ENCODE peak calls at places on chromosomes 11 and 22, in ten cellular contexts. One of them, this sample, is unnamed.

GRCh38 chr11:1939006-1939626 is 8.0 kb upstream of the MRPL23 start:
- DNase-seq in tibial nerve: no peak
- DNase-seq in skeletal muscle cell: no peak
- DNase-seq in right lobe of liver: peak; percentile 6
- DNase-seq in fibroblast of mammary gland: no peak
- DNase-seq in H7: peak; percentile 74
- DNase-seq in Peyer's patch: peak; percentile 41
- DNase-seq in tibial artery: no peak
- DNase-seq in left lung: peak; percentile 34
- DNase-seq in AG10803: no peak
- DNase-seq in this sample: peak; percentile 16

GRCh38 chr11:124746621-124747243 is 5.3 kb downstream of the VSIG2 start:
- DNase-seq in tibial artery: peak; percentile 65
- DNase-seq in skeletal muscle cell: no peak
- DNase-seq in right lobe of liver: peak; percentile 90
- DNase-seq in tibial nerve: peak; percentile 40
- DNase-seq in fibroblast of mammary gland: peak; percentile 41
- DNase-seq in left lung: peak; percentile 90
- DNase-seq in H7: peak; percentile 97
- DNase-seq in AG10803: peak; percentile 69
- DNase-seq in Peyer's patch: peak; percentile 96
- DNase-seq in this sample: peak; percentile 95

GRCh38 chr11:42521994-42522393 is 789.8 kb upstream of the API5 start:
- DNase-seq in skeletal muscle cell: peak; percentile 70
- DNase-seq in H7: no peak
- DNase-seq in fibroblast of mammary gland: peak; percentile 68
- DNase-seq in Peyer's patch: no peak
- DNase-seq in AG10803: peak; percentile 2
- DNase-seq in tibial nerve: no peak
- DNase-seq in left lung: no peak
- DNase-seq in right lobe of liver: no peak
- DNase-seq in tibial artery: no peak
- DNase-seq in this sample: no peak

GRCh38 chr11:121964591-121964990 is 151.4 kb downstream of the BLID start:
- DNase-seq in tibial artery: no peak
- DNase-seq in fibroblast of mammary gland: peak; percentile 68
- DNase-seq in right lobe of liver: no peak
- DNase-seq in Peyer's patch: no peak
- DNase-seq in AG10803: peak; percentile 75
- DNase-seq in skeletal muscle cell: peak; percentile 25
- DNase-seq in left lung: no peak
- DNase-seq in H7: no peak
- DNase-seq in tibial nerve: no peak
- DNase-seq in this sample: no peak

GRCh38 chr22:38461414-38462081 is 6.3 kb upstream of the KDELR3 start:
- DNase-seq in AG10803: peak; percentile 80
- DNase-seq in H7: peak; percentile 95
- DNase-seq in left lung: peak; percentile 81
- DNase-seq in tibial nerve: peak; percentile 75
- DNase-seq in fibroblast of mammary gland: peak; percentile 75
- DNase-seq in skeletal muscle cell: peak; percentile 61
- DNase-seq in right lobe of liver: peak; percentile 57
- DNase-seq in Peyer's patch: peak; percentile 73
- DNase-seq in tibial artery: peak; percentile 51
- DNase-seq in this sample: peak; percentile 84

GRCh38 chr11:103871923-103872551 is 164.4 kb upstream of the DDI1 start:
- DNase-seq in AG10803: peak; percentile 23
- DNase-seq in tibial artery: no peak
- DNase-seq in Peyer's patch: no peak
- DNase-seq in right lobe of liver: no peak
- DNase-seq in skeletal muscle cell: no peak
- DNase-seq in tibial nerve: no peak
- DNase-seq in fibroblast of mammary gland: no peak
- DNase-seq in H7: no peak
- DNase-seq in left lung: no peak
- DNase-seq in this sample: no peak

GRCh38 chr11:45881708-45882368 is 3.6 kb upstream of the MAPK8IP1 start:
- DNase-seq in AG10803: no peak
- DNase-seq in left lung: no peak
- DNase-seq in fibroblast of mammary gland: no peak
- DNase-seq in right lobe of liver: no peak
- DNase-seq in skeletal muscle cell: no peak
- DNase-seq in tibial nerve: no peak
- DNase-seq in Peyer's patch: peak; percentile 61
- DNase-seq in H7: no peak
- DNase-seq in tibial artery: no peak
- DNase-seq in this sample: no peak

GRCh38 chr22:17281026-17281809 is 62.0 kb upstream of the ADA2 start:
- DNase-seq in fibroblast of mammary gland: no peak
- DNase-seq in Peyer's patch: no peak
- DNase-seq in skeletal muscle cell: no peak
- DNase-seq in H7: peak; percentile 3
- DNase-seq in tibial artery: no peak
- DNase-seq in tibial nerve: no peak
- DNase-seq in AG10803: no peak
- DNase-seq in left lung: no peak
- DNase-seq in right lobe of liver: no peak
- DNase-seq in this sample: no peak

GRCh38 chr11:107856180-107856980 is 2.2 kb downstream of the SLC35F2 start:
- DNase-seq in tibial nerve: no peak
- DNase-seq in left lung: no peak
- DNase-seq in H7: no peak
- DNase-seq in right lobe of liver: no peak
- DNase-seq in skeletal muscle cell: no peak
- DNase-seq in tibial artery: no peak
- DNase-seq in Peyer's patch: no peak
- DNase-seq in AG10803: no peak
- DNase-seq in fibroblast of mammary gland: no peak
- DNase-seq in this sample: no peak

GRCh38 chr11:100719809-100720221 is 32.7 kb downstream of the ARHGAP42 start:
- DNase-seq in AG10803: peak; percentile 89
- DNase-seq in left lung: no peak
- DNase-seq in Peyer's patch: no peak
- DNase-seq in H7: peak; percentile 45
- DNase-seq in tibial artery: peak; percentile 71
- DNase-seq in right lobe of liver: peak; percentile 57
- DNase-seq in skeletal muscle cell: peak; percentile 81
- DNase-seq in tibial nerve: peak; percentile 61
- DNase-seq in fibroblast of mammary gland: peak; percentile 90
- DNase-seq in this sample: no peak

DNA sequence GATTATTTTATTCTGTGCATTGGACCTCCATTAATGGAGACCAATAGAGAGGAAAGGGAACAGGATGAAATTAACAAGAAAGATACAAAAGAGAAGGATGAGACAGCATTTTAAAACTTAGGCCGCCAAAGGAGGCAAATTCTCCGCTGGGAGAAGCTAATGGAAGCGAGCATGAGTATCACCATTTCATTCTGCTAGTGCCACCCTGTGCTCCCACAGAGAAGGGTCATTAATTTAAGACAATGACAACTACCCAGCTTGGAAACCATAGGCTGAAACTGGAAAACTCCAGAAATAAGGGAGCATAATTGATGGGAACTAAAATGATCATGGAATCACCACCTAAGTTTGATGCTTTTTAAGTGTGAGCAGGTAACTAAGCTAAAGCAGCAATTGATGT is 69.2 kb downstream of the SLC36A4 start:
- DNase-seq in right lobe of liver: no peak
- DNase-seq in fibroblast of mammary gland: no peak
- DNase-seq in tibial nerve: no peak
- DNase-seq in AG10803: no peak
- DNase-seq in H7: no peak
- DNase-seq in left lung: no peak
- DNase-seq in Peyer's patch: no peak
- DNase-seq in tibial artery: no peak
- DNase-seq in skeletal muscle cell: no peak
- DNase-seq in this sample: no peak
- H3K4me3 ChIP-seq in right lobe of liver: no peak overlapping the region
- H3K4me3 ChIP-seq in fibroblast of mammary gland: no peak overlapping the region
- H3K4me3 ChIP-seq in tibial nerve: no peak overlapping the region
- H3K4me3 ChIP-seq in AG10803: no peak overlapping the region
- H3K4me3 ChIP-seq in H7: no peak overlapping the region
- H3K4me3 ChIP-seq in left lung: no peak overlapping the region
- H3K4me3 ChIP-seq in Peyer's patch: no peak overlapping the region
- H3K4me3 ChIP-seq in tibial artery: no peak overlapping the region
- H3K4me3 ChIP-seq in skeletal muscle cell: no peak overlapping the region
- H3K4me3 ChIP-seq in this sample: no peak overlapping the region

DNA sequence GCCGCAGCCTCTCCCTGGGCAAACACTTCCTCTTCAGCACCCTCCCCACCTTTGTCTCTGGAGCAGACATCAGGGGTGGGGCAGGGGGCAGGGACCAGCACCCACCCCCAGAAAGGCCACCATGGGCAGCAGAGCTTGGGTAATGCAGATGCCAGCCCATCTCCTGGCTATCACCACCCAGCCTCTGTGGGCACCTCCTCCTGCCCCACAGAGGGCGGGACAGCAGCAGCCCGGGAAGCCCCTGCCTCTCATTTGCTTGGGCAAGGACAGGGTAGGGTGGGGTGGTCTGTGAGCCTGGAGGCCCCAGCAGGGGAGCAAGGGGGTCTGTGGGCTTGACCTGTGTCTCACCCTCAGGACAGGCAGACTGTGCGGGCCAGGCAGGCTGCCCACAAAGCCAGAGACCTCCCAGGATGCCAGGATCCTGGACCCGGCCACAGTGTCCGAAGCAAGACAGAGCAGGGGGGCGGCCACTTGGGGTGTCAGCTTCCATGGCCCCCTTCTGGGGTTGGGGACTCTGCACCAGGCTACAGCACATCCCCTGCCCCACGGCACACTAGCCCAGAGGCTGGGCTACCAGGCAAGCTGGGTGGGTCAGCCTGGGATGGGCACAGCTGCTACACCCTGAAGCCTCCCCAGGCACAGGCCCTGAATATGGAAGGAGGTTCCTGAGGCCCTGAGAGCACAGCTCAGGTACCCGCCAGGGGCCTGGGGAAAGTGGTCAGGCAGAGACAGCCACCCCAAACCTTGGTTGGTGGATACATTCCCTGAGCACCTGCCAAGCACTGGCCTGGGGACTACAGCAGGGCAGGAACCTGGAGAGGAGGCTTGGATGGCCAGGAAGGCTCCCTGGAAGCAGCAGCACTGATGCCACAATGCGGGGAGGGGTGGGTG is 4.5 kb downstream of the RNH1 start:
- DNase-seq in skeletal muscle cell: no peak
- DNase-seq in right lobe of liver: no peak
- DNase-seq in H7: peak; percentile 58
- DNase-seq in tibial artery: no peak
- DNase-seq in tibial nerve: no peak
- DNase-seq in Peyer's patch: no peak
- DNase-seq in left lung: no peak
- DNase-seq in AG10803: no peak
- DNase-seq in fibroblast of mammary gland: no peak
- DNase-seq in this sample: no peak
- H3K4me3 ChIP-seq in skeletal muscle cell: no peak overlapping the region
- H3K4me3 ChIP-seq in right lobe of liver: no peak overlapping the region
- H3K4me3 ChIP-seq in H7: no peak overlapping the region
- H3K4me3 ChIP-seq in tibial artery: no peak overlapping the region
- H3K4me3 ChIP-seq in tibial nerve: no peak overlapping the region
- H3K4me3 ChIP-seq in Peyer's patch: no peak overlapping the region
- H3K4me3 ChIP-seq in left lung: no peak overlapping the region
- H3K4me3 ChIP-seq in AG10803: peak overlapping the region; percentile 91
- H3K4me3 ChIP-seq in fibroblast of mammary gland: peak overlapping the region; percentile 87
- H3K4me3 ChIP-seq in this sample: no peak overlapping the region

GRCh38 chr22:48071305-48071704 is 1308.9 kb downstream of the TBC1D22A start:
- DNase-seq in fibroblast of mammary gland: no peak
- DNase-seq in right lobe of liver: no peak
- DNase-seq in tibial nerve: no peak
- DNase-seq in Peyer's patch: no peak
- DNase-seq in left lung: no peak
- DNase-seq in skeletal muscle cell: no peak
- DNase-seq in tibial artery: no peak
- DNase-seq in H7: no peak
- DNase-seq in AG10803: no peak
- DNase-seq in this sample: no peak
- H3K4me3 ChIP-seq in fibroblast of mammary gland: no peak overlapping the region
- H3K4me3 ChIP-seq in right lobe of liver: no peak overlapping the region
- H3K4me3 ChIP-seq in tibial nerve: no peak overlapping the region
- H3K4me3 ChIP-seq in Peyer's patch: no peak overlapping the region
- H3K4me3 ChIP-seq in left lung: no peak overlapping the region
- H3K4me3 ChIP-seq in skeletal muscle cell: no peak overlapping the region
- H3K4me3 ChIP-seq in tibial artery: no peak overlapping the region
- H3K4me3 ChIP-seq in H7: no peak overlapping the region
- H3K4me3 ChIP-seq in AG10803: no peak overlapping the region
- H3K4me3 ChIP-seq in this sample: no peak overlapping the region

GRCh38 chr11:65096926-65097325 is 912 bp downstream of the VPS51 start:
- DNase-seq in tibial nerve: no peak
- DNase-seq in AG10803: no peak
- DNase-seq in H7: no peak
- DNase-seq in fibroblast of mammary gland: no peak
- DNase-seq in Peyer's patch: no peak
- DNase-seq in right lobe of liver: no peak
- DNase-seq in tibial artery: no peak
- DNase-seq in left lung: no peak
- DNase-seq in skeletal muscle cell: no peak
- DNase-seq in this sample: no peak

GRCh38 chr11:65095974-65096806 is at the start of gene VPS51:
- DNase-seq in left lung: peak; percentile 86
- DNase-seq in tibial nerve: peak; percentile 83
- DNase-seq in right lobe of liver: peak; percentile 89
- DNase-seq in tibial artery: peak; percentile 91
- DNase-seq in Peyer's patch: peak; percentile 96
- DNase-seq in H7: peak; percentile 97
- DNase-seq in skeletal muscle cell: peak; percentile 62
- DNase-seq in fibroblast of mammary gland: peak; percentile 89
- DNase-seq in AG10803: peak; percentile 89
- DNase-seq in this sample: peak; percentile 94

GRCh38 chr11:65100674-65101350 is 4.8 kb downstream of the VPS51 start:
- DNase-seq in skeletal muscle cell: no peak
- DNase-seq in fibroblast of mammary gland: peak; percentile 30
- DNase-seq in right lobe of liver: no peak
- DNase-seq in tibial nerve: no peak
- DNase-seq in left lung: no peak
- DNase-seq in AG10803: no peak
- DNase-seq in Peyer's patch: no peak
- DNase-seq in tibial artery: no peak
- DNase-seq in H7: no peak
- DNase-seq in this sample: no peak

GRCh38 chr11:65090628-65091027 is 5.4 kb upstream of the VPS51 start:
- DNase-seq in left lung: no peak
- DNase-seq in fibroblast of mammary gland: no peak
- DNase-seq in AG10803: no peak
- DNase-seq in skeletal muscle cell: no peak
- DNase-seq in H7: no peak
- DNase-seq in right lobe of liver: no peak
- DNase-seq in Peyer's patch: no peak
- DNase-seq in tibial nerve: no peak
- DNase-seq in tibial artery: no peak
- DNase-seq in this sample: no peak

DNA sequence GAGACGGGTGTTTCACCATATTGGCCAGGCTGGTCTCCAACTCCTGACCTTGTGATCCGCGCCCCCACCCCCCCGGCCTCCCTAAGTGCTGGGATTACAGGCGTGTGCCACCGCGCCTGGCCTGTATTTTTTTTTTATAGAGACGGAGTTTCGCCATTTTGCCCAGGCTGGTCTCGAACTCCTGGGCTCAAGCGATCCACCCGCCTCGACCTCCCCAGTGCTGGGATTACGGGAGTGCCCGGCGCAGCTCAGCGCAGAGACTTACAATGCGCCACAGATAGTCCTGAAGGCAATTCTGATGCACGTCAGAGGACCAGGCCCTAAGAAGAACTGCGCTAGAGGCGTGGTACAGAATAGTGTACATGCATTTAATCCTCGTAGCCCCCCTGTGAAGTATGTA is 587 bp upstream of the VPS51 start:
- DNase-seq in Peyer's patch: peak; percentile 45
- DNase-seq in tibial artery: no peak
- DNase-seq in right lobe of liver: no peak
- DNase-seq in AG10803: no peak
- DNase-seq in left lung: no peak
- DNase-seq in skeletal muscle cell: no peak
- DNase-seq in H7: no peak
- DNase-seq in fibroblast of mammary gland: no peak
- DNase-seq in tibial nerve: no peak
- DNase-seq in this sample: no peak
- H3K4me3 ChIP-seq in Peyer's patch: peak overlapping the region; percentile 91
- H3K4me3 ChIP-seq in tibial artery: no peak overlapping the region
- H3K4me3 ChIP-seq in right lobe of liver: no peak overlapping the region
- H3K4me3 ChIP-seq in AG10803: peak overlapping the region; percentile 85
- H3K4me3 ChIP-seq in left lung: peak overlapping the region; percentile 89
- H3K4me3 ChIP-seq in skeletal muscle cell: peak overlapping the region; percentile 73
- H3K4me3 ChIP-seq in H7: no peak overlapping the region
- H3K4me3 ChIP-seq in fibroblast of mammary gland: peak overlapping the region; percentile 71
- H3K4me3 ChIP-seq in tibial nerve: peak overlapping the region; percentile 90
- H3K4me3 ChIP-seq in this sample: no peak overlapping the region

This sample was measured in mucosa of descending colon.